ENCODE peak calls at places on chromosomes 11 and 22, in five cellular contexts. G, H, O, B and P are unnamed samples.

GRCh38 chr11:31810779-31811647 is at the start of gene PAX6:
- DNase-seq in H (no peak), G (no peak), B (peak; percentile 93), O (peak; percentile 60), P (no peak)

GRCh38 chr11:18012314-18012905 is 437 bp downstream of the SERGEF start:
- DNase-seq in O (peak; percentile 59), B (peak; percentile 79), H (peak; percentile 18), G (no peak), P (no peak)

GRCh38 chr11:17343907-17344306 is 7.7 kb upstream of the NCR3LG1 start:
- DNase-seq in H (no peak), B (peak; percentile 83), G (peak; percentile 38), O (no peak), P (no peak)

GRCh38 chr22:36329217-36330078 is 58.3 kb downstream of the MYH9 start:
- DNase-seq in H (peak; percentile 52), B (peak; percentile 94), G (peak; percentile 91), O (peak; percentile 85), P (no peak)

GRCh38 chr11:2175659-2176058 is 4.0 kb upstream of the TH start:
- DNase-seq in H (no peak), O (no peak), B (peak; percentile 100), G (no peak), P (no peak)

GRCh38 chr11:45272701-45273100 is 13.4 kb downstream of the SYT13 start:
- DNase-seq in H (no peak), O (no peak), B (no peak), G (no peak), P (no peak)

GRCh38 chr11:75536786-75537629 is 11.3 kb upstream of the GDPD5 start:
- DNase-seq in H (no peak), G (no peak), O (no peak), B (peak; percentile 69), P (no peak)

GRCh38 chr11:4960877-4961276 is 5.4 kb upstream of the OR51A2 start:
- DNase-seq in O (no peak), B (no peak), G (no peak), H (no peak), P (no peak)

GRCh38 chr11:64324692-64325469 is 7.0 kb downstream of the PRDX5 start:
- DNase-seq in O (no peak), H (no peak), G (no peak), B (no peak), P (no peak)
- TF ChIP-seq CTCF in O (no peak), H (no peak), G (no peak), B (no peak), P (no peak)

DNA sequence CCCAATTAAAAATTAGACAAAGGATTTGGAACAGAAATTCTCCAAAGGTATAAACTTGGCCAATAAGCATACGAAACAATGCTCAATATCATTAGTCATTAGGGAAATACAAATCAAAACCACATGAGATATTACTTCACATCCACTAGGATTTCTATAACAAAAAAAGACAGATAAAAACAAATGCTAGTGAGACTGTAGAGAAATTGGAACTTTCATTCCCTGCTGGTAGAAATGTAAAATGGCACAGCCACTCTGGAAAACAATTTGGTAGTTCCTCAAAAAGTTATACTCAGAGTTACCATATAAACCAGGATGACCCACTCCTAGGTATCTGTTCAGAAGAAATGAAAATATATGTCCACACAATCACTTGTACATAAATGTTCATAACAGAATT is 71.6 kb downstream of the RPL27A start:
- DNase-seq in H (no peak), G (no peak), B (no peak), O (no peak), P (no peak)
- TF ChIP-seq CTCF in H (no peak), G (peak; percentile 31), B (peak; percentile 35), O (no peak), P (no peak)

GRCh38 chr11:68010058-68011041 is at the start of gene ALDH3B1:
- DNase-seq in H (peak; percentile 8), G (no peak), O (peak; percentile 95), B (peak; percentile 97), P (peak; percentile 76)
- TF ChIP-seq CTCF in H (no peak), G (peak; percentile 33), O (no peak), B (no peak), P (no peak)

DNA sequence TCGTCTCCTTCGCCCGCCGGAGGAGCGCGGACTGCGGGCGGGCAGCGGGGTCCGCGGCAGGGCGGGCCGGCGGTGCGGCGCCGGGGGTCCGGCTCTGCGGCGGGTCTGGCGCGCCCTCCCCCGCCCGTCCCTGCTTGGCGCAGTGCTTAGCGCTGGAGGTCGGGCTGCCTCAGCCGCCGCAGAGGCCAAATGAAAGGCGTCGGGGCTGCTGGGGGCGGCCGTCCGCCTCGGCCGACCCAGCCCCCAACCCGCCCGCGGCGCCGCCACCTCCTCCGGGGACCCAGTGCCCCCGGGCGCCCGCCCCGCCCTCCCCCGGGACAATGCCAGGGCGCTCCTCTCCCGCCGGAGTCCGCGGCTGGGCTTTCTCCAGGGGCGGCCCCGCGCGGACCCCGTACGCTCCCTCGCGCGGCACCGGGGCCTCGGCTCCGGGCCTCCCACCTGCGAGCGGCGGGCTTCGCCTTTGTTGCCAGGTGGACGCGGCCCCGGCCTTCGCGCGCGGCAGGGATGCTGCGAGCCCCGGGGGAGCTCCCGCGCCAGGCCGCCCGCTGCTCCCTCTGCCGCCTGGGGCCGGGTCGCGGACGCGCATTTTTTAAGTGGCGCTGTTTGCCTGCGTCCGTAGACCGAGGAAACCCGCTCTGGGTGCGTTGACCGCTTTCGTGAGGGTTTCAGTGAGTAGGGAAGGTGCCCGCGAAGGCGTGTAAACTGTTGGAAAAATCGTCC is 575 bp downstream of the APLP2 start:
- DNase-seq in B (peak; percentile 88), H (peak; percentile 44), O (no peak), G (no peak), P (no peak)
- TF ChIP-seq CTCF in B (no peak), H (peak; percentile 25), O (no peak), G (no peak), P (no peak)

DNA sequence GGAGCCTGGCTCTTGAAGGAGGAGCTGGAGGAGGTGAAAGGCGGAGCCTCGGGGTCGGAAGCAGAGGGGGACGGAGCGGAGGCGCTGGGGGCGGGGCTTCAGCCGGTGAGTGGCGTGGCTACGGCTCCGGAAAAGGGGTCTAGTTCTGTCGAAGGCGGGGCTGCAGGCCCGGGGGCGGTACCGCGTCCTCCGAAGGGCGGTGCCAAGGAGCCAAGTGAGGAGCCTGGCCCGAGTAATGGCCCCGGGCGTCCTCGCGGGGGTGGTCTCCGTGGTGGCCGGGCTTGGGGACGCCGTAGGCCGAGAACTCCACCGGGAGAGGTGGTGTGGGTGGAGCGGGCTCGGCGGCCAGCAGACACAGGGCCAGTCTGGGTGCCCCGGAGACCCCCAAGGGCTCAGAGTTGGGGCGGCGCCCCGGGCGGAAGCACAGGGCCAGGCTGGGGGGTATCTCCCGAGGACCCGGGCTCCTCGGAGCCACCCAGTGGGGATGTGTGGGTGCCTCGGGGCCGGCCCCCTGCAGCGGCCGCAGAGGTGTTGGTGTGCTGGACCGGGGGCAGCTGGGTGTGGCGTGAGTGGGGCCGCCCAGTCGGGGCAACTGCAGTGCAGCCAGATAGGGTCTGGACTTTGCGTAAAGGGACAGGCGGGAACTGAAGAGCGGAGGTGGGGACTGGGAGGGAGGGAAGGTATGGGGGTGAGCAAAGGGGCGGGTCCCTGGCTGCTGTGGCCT is 697 bp downstream of the FKBP2 start:
- DNase-seq in G (peak; percentile 91), O (peak; percentile 100), H (peak; percentile 99), B (peak; percentile 99), P (peak; percentile 94)
- TF ChIP-seq CTCF in G (no peak), O (no peak), H (peak; percentile 14), B (no peak), P (no peak)

GRCh38 chr11:48116843-48117242 is 99.8 kb upstream of the OR4B1 start:
- DNase-seq in H (no peak), G (no peak), B (no peak), O (no peak), P (no peak)
- TF ChIP-seq CTCF in H (peak; percentile 54), G (peak; percentile 57), B (peak; percentile 54), O (peak; percentile 35), P (no peak)

GRCh38 chr22:39654959-39655579 is 84.5 kb downstream of the CACNA1I start:
- DNase-seq in O (no peak), H (no peak), G (no peak), B (no peak), P (no peak)
- TF ChIP-seq CTCF in O (no peak), H (no peak), G (no peak), B (peak; percentile 11), P (no peak)